ENCODE peak calls at places on chromosomes 13 and 19, in ten cellular contexts. H, Q, A, K, U, L, D, F, V and O are unnamed samples.

GRCh38 chr19:10361569-10362011 is 18.8 kb downstream of the TYK2 start:
- DNase-seq in H (no peak), Q (no peak), A (no peak), K (no peak), U (peak; percentile 51), L (no peak), D (no peak), F (no peak), V (peak; percentile 35), O (no peak)

GRCh38 chr13:112885782-112886268 is 83.2 kb upstream of the MCF2L start:
- DNase-seq in H (peak; percentile 88), Q (peak; percentile 83), A (peak; percentile 92), K (no peak), U (peak; percentile 92), L (peak; percentile 87), D (peak; percentile 37), F (peak; percentile 85), V (peak; percentile 55), O (peak; percentile 84)

GRCh38 chr13:72656357-72656756 is 71.1 kb downstream of the MZT1 start:
- DNase-seq in H (no peak), Q (no peak), A (no peak), K (no peak), U (no peak), L (no peak), D (no peak), F (no peak), V (no peak), O (no peak)

GRCh38 chr19:3851254-3852176 is 17.3 kb downstream of the ZFR2 start:
- DNase-seq in H (no peak), Q (no peak), A (no peak), K (no peak), U (no peak), L (no peak), D (peak; percentile 39), F (no peak), V (no peak), O (no peak)

GRCh38 chr13:60836821-60837220 is 439.8 kb downstream of the TDRD3 start:
- DNase-seq in H (no peak), Q (no peak), A (no peak), K (no peak), U (no peak), L (no peak), D (no peak), F (no peak), V (no peak), O (no peak)

GRCh38 chr19:6753178-6754031 is 13.8 kb downstream of the SH2D3A start:
- DNase-seq in H (peak; percentile 93), Q (no peak), A (peak; percentile 87), K (peak; percentile 94), U (peak; percentile 93), L (peak; percentile 95), D (peak; percentile 91), F (peak; percentile 95), V (peak; percentile 97), O (peak; percentile 92)

GRCh38 chr13:97043302-97043701 is 49.0 kb upstream of the OXGR1 start:
- DNase-seq in H (no peak), Q (no peak), A (no peak), K (no peak), U (no peak), L (no peak), D (no peak), F (no peak), V (no peak), O (no peak)

GRCh38 chr19:52942371-52943133 is 19.3 kb upstream of the ZNF888 start:
- DNase-seq in H (peak; percentile 97), Q (peak; percentile 97), A (peak; percentile 97), K (peak; percentile 84), U (peak; percentile 100), L (peak; percentile 99), D (peak; percentile 59), F (peak; percentile 98), V (peak; percentile 88), O (peak; percentile 97)

GRCh38 chr19:5947435-5947834 is 30.5 kb downstream of the RANBP3 start:
- DNase-seq in H (no peak), Q (no peak), A (peak; percentile 37), K (no peak), U (peak; percentile 84), L (no peak), D (no peak), F (peak; percentile 64), V (no peak), O (peak; percentile 94)

GRCh38 chr13:98941536-98941935 is 36.3 kb downstream of the DOCK9 start:
- DNase-seq in H (no peak), Q (no peak), A (no peak), K (no peak), U (no peak), L (peak; percentile 8), D (no peak), F (no peak), V (no peak), O (no peak)

GRCh38 chr13:20312292-20312691 is 80.2 kb upstream of the GJB6 start:
- DNase-seq in H (no peak), Q (no peak), A (no peak), K (no peak), U (no peak), L (no peak), D (no peak), F (no peak), V (no peak), O (no peak)

GRCh38 chr13:40910324-40911050 is 108.6 kb downstream of the ELF1 start:
- DNase-seq in H (no peak), Q (no peak), A (no peak), K (no peak), U (no peak), L (no peak), D (no peak), F (no peak), V (no peak), O (no peak)

DNA sequence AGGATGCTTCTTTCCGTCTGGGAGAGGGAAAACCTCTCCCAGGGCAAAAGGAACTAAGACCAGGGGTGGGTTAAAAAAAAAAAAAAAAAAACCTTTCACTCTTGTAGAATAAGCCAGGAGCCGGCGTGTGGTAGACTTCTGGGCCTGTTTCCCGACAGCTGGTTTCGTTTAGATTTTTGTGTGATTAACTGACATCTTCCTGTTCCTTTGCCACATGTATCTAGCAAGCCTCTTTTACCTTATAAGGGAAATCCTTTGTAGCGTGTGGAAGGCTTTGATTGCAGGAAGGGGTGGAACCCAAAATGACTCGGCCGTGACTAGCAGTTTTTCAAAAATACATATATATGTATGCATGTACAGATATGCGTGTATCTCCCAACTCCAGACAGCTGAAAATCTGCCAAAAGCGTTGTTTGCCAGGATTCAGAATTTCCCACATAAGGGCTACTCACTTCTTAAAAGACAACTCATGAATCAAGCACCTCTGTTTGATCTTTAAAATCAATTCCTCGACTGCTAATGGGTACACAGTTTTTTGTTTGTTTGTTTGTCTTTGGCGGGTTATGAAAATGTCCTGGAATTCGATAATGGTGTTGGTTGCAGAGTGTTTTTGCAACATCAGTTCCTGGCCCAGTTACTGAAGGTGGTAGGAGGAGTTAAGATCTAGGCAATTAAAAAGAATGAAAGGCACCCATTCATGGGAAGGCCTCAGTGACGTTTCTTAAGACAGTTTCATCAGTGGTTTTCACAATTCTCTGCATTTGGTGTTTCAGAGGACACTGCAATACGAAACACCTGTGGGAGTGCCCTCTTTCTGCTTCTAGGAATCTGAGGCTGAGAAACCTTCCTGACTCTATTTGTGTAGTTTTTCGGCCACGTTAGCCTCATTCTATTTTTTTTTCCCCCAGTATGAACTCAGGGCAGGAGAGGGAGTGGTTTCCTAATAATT is 2.7 kb downstream of the TPM4 start:
- DNase-seq in H (peak; percentile 87), Q (peak; percentile 55), A (peak; percentile 70), K (no peak), U (no peak), L (peak; percentile 73), D (peak; percentile 67), F (peak; percentile 77), V (peak; percentile 86), O (peak; percentile 94)
- TF ChIP-seq POLR2A in H (no peak), Q (peak; percentile 2), A (no peak), K (peak; percentile 89), U (peak; percentile 40), L (no peak), D (no peak), F (peak; percentile 47), V (no peak), O (no peak)

GRCh38 chr19:56223481-56223880 is 21.4 kb downstream of the ZSCAN5C start:
- DNase-seq in H (no peak), Q (no peak), A (no peak), K (no peak), U (no peak), L (no peak), D (no peak), F (no peak), V (no peak), O (no peak)
- TF ChIP-seq POLR2AphosphoS5 in H (no peak), Q (no peak), A (no peak), K (no peak), U (no peak), L (no peak), D (no peak), F (no peak), V (no peak), O (no peak)

DNA sequence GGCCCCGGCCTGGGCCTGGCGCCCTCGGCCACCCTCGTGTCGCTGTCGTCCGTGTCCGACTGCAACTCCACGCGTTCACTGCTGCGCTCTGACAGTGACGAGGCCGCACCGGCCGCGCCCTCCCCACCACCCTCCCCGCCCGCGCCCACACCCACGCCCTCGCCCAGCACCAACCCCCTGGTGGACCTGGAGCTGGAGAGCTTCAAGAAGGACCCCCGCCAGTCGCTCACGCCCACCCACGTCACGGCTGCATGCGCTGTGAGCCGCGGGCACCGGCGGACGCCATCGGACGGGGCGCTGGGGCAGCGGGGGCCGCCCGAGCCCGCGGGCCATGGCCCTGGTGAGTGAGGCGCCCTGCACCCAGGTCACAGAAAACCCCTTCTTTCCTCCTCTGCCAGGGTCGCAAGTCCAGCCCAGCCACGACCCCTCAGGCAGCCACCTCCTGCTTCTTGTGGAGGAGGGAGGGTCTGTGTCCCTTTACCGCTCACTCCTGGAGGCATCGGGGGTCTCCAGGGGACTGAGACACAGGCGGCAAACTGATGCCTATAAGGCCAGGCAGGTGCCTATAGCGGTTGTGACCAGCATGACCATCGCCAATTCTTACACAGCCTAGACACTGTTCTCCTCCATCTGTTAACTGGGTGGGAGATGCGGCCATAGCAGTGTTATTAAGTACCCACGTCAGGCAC is 4.2 kb downstream of the TTC9B start:
- DNase-seq in H (no peak), Q (no peak), A (no peak), K (no peak), U (peak; percentile 75), L (no peak), D (no peak), F (no peak), V (no peak), O (no peak)
- TF ChIP-seq POLR2A in H (no peak), Q (no peak), A (no peak), K (no peak), U (no peak), L (no peak), D (no peak), F (no peak), V (no peak), O (no peak)

DNA sequence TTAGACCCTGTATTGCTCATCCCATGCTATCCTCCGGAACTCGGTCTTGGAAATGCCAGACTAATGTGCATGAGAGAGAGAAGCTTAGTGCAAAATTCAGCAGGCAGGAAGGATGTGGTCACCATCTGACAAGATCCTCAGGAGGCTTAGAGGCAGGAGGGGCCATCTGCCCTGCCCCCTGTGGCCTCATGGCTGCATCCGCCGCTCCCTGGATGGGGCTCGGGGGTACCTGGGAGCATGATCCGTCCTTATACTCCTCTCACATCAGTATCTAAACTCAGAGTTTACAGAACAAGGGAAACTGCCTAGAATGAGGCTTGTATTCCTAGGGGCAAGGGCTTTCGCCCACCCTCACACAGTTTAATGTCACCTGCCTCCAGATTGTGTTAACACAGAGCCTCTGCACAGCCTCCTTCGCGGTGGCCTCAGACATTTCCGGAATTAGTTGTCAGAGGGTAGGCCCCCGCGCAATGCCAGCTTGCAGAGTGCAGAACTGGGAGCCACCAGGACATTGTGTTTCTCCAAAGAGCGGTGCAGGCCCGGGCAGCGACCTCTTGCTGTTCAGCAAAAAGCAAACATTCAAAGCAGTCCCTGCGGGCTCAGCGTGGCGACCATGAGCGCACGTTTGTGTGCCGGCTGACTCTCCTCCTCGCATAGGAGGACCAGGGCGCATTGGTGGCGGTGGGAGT is 39.2 kb downstream of the GPR12 start:
- DNase-seq in H (no peak), Q (no peak), A (peak; percentile 30), K (no peak), U (no peak), L (peak; percentile 86), D (no peak), F (peak; percentile 28), V (no peak), O (no peak)
- TF ChIP-seq POLR2AphosphoS5 in H (no peak), Q (no peak), A (no peak), K (no peak), U (no peak), L (peak; percentile 62), D (no peak), F (no peak), V (no peak), O (no peak)